ENCODE peak calls at places on chromosomes 11 and 22, in six cellular contexts. L, N, U, E, C and P are unnamed samples.

GRCh38 chr11:65814131-65814959 is 19.4 kb upstream of the SNX32 start:
- DNase-seq in L (no peak), C (no peak), N (no peak), E (no peak), U (peak; percentile 35), P (no peak)

GRCh38 chr11:70481625-70482528 is 83.5 kb downstream of the CTTN start:
- DNase-seq in L (no peak), N (peak; percentile 86), C (no peak), U (peak; percentile 71), E (no peak), P (no peak)

GRCh38 chr11:9529333-9529648 is 44.2 kb upstream of the WEE1 start:
- DNase-seq in N (no peak), C (no peak), E (no peak), U (peak; percentile 61), L (no peak), P (no peak)

GRCh38 chr22:32625985-32626384 is 151.4 kb downstream of the FBXO7 start:
- DNase-seq in L (no peak), E (no peak), U (no peak), C (no peak), N (no peak), P (no peak)

GRCh38 chr11:94740975-94741707 is 27.0 kb upstream of the AMOTL1 start:
- DNase-seq in U (no peak), E (peak; percentile 73), L (no peak), N (peak; percentile 48), C (peak; percentile 87), P (peak; percentile 74)

GRCh38 chr11:116657842-116658825 is 114.7 kb downstream of the BUD13 start:
- DNase-seq in U (no peak), L (no peak), E (no peak), N (no peak), C (no peak), P (no peak)

GRCh38 chr22:48936391-48936790 is 891.3 kb downstream of the BRD1 start:
- DNase-seq in C (no peak), U (peak; percentile 5), N (no peak), L (no peak), E (no peak), P (peak; percentile 10)

GRCh38 chr11:15941206-15941770 is 415.1 kb downstream of the SOX6 start:
- DNase-seq in L (peak; percentile 82), E (peak; percentile 40), N (no peak), U (no peak), C (peak; percentile 80), P (no peak)

GRCh38 chr11:1394936-1395772 is 5.4 kb downstream of the BRSK2 start:
- DNase-seq in E (no peak), N (no peak), C (no peak), L (no peak), U (no peak), P (no peak)

GRCh38 chr11:65470433-65470832 is 28.4 kb upstream of the MALAT1 start:
- DNase-seq in L (no peak), N (no peak), C (no peak), E (no peak), U (no peak), P (peak; percentile 64)

GRCh38 chr22:38176170-38176741 is 5.4 kb downstream of the PLA2G6 start:
- DNase-seq in U (peak; percentile 79), E (peak; percentile 99), L (peak; percentile 87), N (no peak), C (no peak), P (peak; percentile 91)

GRCh38 chr11:85845052-85845631 is 10.0 kb upstream of the CCDC83 start:
- DNase-seq in L (no peak), C (no peak), E (peak; percentile 11), U (no peak), N (no peak), P (no peak)

GRCh38 chr11:79044211-79044610 is 396.6 kb downstream of the TENM4 start:
- DNase-seq in L (no peak), N (no peak), U (no peak), C (no peak), E (no peak), P (no peak)

GRCh38 chr11:78069465-78069864 is 5.8 kb downstream of the THRSP start:
- DNase-seq in U (no peak), L (no peak), N (no peak), E (peak; percentile 32), C (no peak), P (no peak)

GRCh38 chr11:11972942-11973341 is 35.5 kb downstream of the DKK3 start:
- DNase-seq in N (no peak), L (peak; percentile 41), E (no peak), U (peak; percentile 15), C (no peak), P (no peak)

GRCh38 chr22:41571786-41572185 is 11.0 kb downstream of the CSDC2 start:
- DNase-seq in L (no peak), N (no peak), U (no peak), E (no peak), C (no peak), P (no peak)

GRCh38 chr11:61541568-61541967 is 33.0 kb downstream of the LRRC10B start:
- DNase-seq in U (no peak), N (peak; percentile 34), E (no peak), L (no peak), C (peak; percentile 80), P (no peak)

GRCh38 chr11:129292092-129292491 is 83.6 kb upstream of the BARX2 start:
- DNase-seq in C (no peak), U (no peak), L (no peak), N (no peak), E (no peak), P (no peak)

GRCh38 chr11:66420671-66421476 is at the start of gene NPAS4:
- DNase-seq in N (no peak), U (no peak), L (no peak), E (no peak), C (peak; percentile 74), P (no peak)

GRCh38 chr11:12761029-12761428 is 86.8 kb downstream of the TEAD1 start:
- DNase-seq in U (no peak), L (no peak), N (peak; percentile 12), C (no peak), E (peak; percentile 65), P (no peak)

GRCh38 chr11:94974178-94974577 is 669 bp downstream of the KDM4D start:
- DNase-seq in E (peak; percentile 17), L (no peak), U (no peak), C (no peak), N (no peak), P (no peak)

GRCh38 chr22:47162865-47163264 is 400.4 kb downstream of the TBC1D22A start:
- DNase-seq in C (no peak), E (no peak), N (no peak), U (no peak), L (peak; percentile 43), P (peak; percentile 43)

GRCh38 chr22:44523981-44524759 is 26.1 kb upstream of the RTL6 start:
- DNase-seq in L (no peak), E (no peak), C (no peak), U (peak; percentile 38), N (no peak), P (peak; percentile 87)

GRCh38 chr11:14414470-14415461 is 55.8 kb upstream of the RRAS2 start:
- DNase-seq in C (peak; percentile 37), E (no peak), L (no peak), U (no peak), N (no peak), P (no peak)

GRCh38 chr11:69959461-69959860 is 118.7 kb upstream of the ANO1 start:
- DNase-seq in E (no peak), L (no peak), U (no peak), N (no peak), C (no peak), P (no peak)

GRCh38 chr22:25908212-25908611 is 166.2 kb downstream of the MYO18B start:
- DNase-seq in L (no peak), U (no peak), N (no peak), E (no peak), C (no peak), P (no peak)

GRCh38 chr22:38203090-38203810 is 1.5 kb downstream of the MAFF start:
- DNase-seq in C (peak; percentile 68), N (no peak), U (peak; percentile 85), L (peak; percentile 89), E (peak; percentile 54), P (peak; percentile 81)

GRCh38 chr11:112694813-112695212 is 266.4 kb upstream of the NCAM1 start:
- DNase-seq in N (no peak), L (no peak), U (no peak), E (no peak), C (peak; percentile 36), P (no peak)

GRCh38 chr11:8812438-8812837 is 98.6 kb upstream of the AKIP1 start:
- DNase-seq in E (no peak), C (no peak), N (no peak), U (peak; percentile 90), L (no peak), P (peak; percentile 80)

DNA sequence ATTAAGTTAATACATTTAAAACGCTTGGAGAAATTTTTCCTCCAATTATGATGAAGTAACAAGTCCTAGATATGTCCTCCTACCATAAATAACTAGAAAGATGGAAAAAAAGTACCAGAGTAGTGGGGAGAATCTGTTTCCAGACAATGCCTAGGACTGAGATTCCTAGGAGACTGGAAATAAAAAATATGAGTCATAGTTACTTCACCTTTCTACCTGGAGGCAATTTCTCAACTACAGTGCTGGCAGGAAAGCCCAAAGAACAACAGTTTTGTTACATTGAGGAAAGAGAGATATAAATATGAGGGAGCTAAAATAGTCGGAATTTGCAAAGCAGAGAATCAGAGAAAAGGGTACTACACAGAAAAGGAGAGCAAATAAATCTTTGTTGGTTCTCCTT is 202.1 kb upstream of the ARHGAP42 start:
- DNase-seq in N (no peak), E (no peak), C (no peak), L (no peak), U (no peak), P (no peak)
- TF ChIP-seq POLR2AphosphoS5 in N (no peak), E (no peak), C (no peak), L (no peak), U (no peak), P (no peak)

DNA sequence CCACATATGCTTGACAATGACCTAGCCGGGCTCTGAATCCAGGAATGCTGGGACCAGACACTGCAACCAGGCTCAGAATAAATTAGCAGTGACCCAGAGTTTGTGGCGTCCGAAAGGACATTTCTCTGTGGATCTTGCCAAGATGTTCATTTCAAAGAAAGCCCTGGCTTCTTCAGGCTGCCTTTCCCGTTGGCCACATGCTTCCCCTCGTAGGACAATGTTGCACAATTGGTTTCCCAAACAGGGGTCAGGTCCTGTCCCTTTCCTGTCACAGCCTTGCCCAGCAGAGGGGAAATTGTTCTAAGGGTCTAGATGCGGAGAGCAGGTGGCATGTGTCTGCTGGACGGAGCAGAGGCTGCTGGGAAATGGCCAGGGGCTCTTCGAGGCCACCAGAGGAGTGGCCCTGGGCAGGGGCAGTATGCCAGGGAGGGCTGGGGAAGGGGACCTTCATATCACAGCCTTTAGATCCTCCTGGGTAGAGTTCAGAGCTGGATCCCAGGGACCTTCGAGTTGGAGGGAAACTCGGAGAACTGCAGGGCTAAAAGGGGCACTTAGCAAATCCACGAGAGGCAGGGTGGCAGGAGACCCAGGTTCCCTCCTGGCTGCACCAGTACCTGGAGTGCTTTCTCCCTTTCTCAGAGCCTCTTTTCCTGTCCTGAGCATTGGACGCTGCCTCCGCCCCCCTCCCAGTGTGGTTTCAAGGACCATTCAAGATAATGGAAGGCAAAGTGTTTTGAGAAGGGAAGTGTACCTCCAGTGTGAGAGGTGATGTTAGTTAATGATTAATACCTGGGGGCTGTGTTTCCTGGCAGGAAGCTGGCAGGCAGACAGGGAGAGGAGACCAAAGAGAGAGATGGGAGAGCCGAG is 42.3 kb downstream of the C11orf96 start:
- DNase-seq in E (no peak), U (peak; percentile 35), L (no peak), C (no peak), N (no peak), P (no peak)
- TF ChIP-seq POLR2AphosphoS5 in E (no peak), U (peak; percentile 17), L (peak; percentile 56), C (no peak), N (no peak), P (peak; percentile 36)

GRCh38 chr11:63602296-63602695 is 11.9 kb downstream of the PLAAT3 start:
- DNase-seq in E (no peak), U (no peak), L (no peak), C (no peak), N (no peak), P (no peak)
- TF ChIP-seq POLR2AphosphoS5 in E (no peak), U (no peak), L (no peak), C (no peak), N (no peak), P (no peak)

GRCh38 chr22:27670701-27671412 is 130.7 kb downstream of the MN1 start:
- DNase-seq in L (peak; percentile 72), N (peak; percentile 34), U (peak; percentile 50), C (peak; percentile 93), E (peak; percentile 13), P (no peak)
- TF ChIP-seq POLR2AphosphoS5 in L (no peak), N (no peak), U (no peak), C (no peak), E (no peak), P (no peak)